ENCODE peak calls at places on chromosomes 4 and X, in nine cellular contexts. U is ovary, V is fibroblast of mammary gland, T is Panc1, J is astrocyte of the spinal cord, H is Peyer's patch, R is fibroblast of lung, D is cardiac fibroblast, O is HCT116. Q is an unnamed sample.

GRCh38 chrX:20361081-20361889 is 94.6 kb upstream of the RPS6KA3 start:
- DNase-seq in U (no peak), V (peak; percentile 65), T (no peak), J (no peak), H (no peak), R (peak; percentile 80), D (peak; percentile 55), O (no peak), Q (peak; percentile 60)

GRCh38 chr4:136985683-136986082 is 546.6 kb downstream of the PCDH18 start:
- DNase-seq in U (no peak), V (no peak), T (no peak), J (no peak), H (no peak), R (no peak), D (no peak), O (no peak), Q (no peak)

GRCh38 chr4:32824321-32824720 is 2104.2 kb downstream of the PCDH7 start:
- DNase-seq in U (no peak), V (peak; percentile 37), T (no peak), J (peak; percentile 39), H (no peak), R (peak; percentile 45), D (peak; percentile 24), O (no peak), Q (peak; percentile 14)

GRCh38 chr4:1792832-1793495 is at the start of gene FGFR3:
- DNase-seq in U (no peak), V (no peak), T (no peak), J (no peak), H (peak; percentile 60), R (peak; percentile 10), D (no peak), O (no peak), Q (peak; percentile 53)

GRCh38 chrX:49884290-49884862 is 5.1 kb downstream of the USP27X start:
- DNase-seq in U (peak; percentile 13), V (peak; percentile 52), T (peak; percentile 38), J (peak; percentile 32), H (peak; percentile 79), R (peak; percentile 16), D (peak; percentile 61), O (peak; percentile 26), Q (no peak)

GRCh38 chr4:152577708-152578421 is 42.0 kb upstream of the FBXW7 start:
- DNase-seq in U (no peak), V (no peak), T (no peak), J (no peak), H (no peak), R (no peak), D (peak; percentile 23), O (no peak), Q (no peak)

GRCh38 chr4:89245459-89245858 is 62.1 kb downstream of the GPRIN3 start:
- DNase-seq in U (no peak), V (no peak), T (no peak), J (no peak), H (no peak), R (no peak), D (no peak), O (no peak), Q (no peak)

GRCh38 chrX:111869639-111870034 is 6.3 kb upstream of the TRPC5OS start:
- DNase-seq in U (no peak), V (peak; percentile 43), T (peak; percentile 27), J (peak; percentile 51), H (no peak), R (peak; percentile 44), D (peak; percentile 47), O (peak; percentile 16), Q (no peak)

GRCh38 chr4:142091085-142091513 is 454.7 kb downstream of the IL15 start:
- DNase-seq in U (peak; percentile 8), V (peak; percentile 100), T (no peak), J (peak; percentile 96), H (no peak), R (peak; percentile 99), D (peak; percentile 100), O (no peak), Q (peak; percentile 93)

GRCh38 chrX:33195698-33196097 is 15.7 kb downstream of the DMD start:
- DNase-seq in U (no peak), V (no peak), T (no peak), J (no peak), H (no peak), R (no peak), D (no peak), O (no peak), Q (no peak)

GRCh38 chr4:94623507-94623906 is 134.2 kb upstream of the BMPR1B start:
- DNase-seq in U (no peak), V (peak; percentile 16), T (no peak), J (no peak), H (no peak), R (no peak), D (no peak), O (no peak), Q (no peak)

GRCh38 chr4:5826437-5827107 is 66.3 kb downstream of the CRMP1 start:
- DNase-seq in U (no peak), V (no peak), T (no peak), J (no peak), H (no peak), R (no peak), D (no peak), O (no peak), Q (no peak)

GRCh38 chr4:164154416-164154815 is 599.5 kb upstream of the SMIM31 start:
- DNase-seq in U (no peak), V (no peak), T (no peak), J (no peak), H (no peak), R (no peak), D (no peak), O (no peak), Q (no peak)

GRCh38 chrX:40096395-40097091 is 1.2 kb downstream of the BCOR start:
- DNase-seq in U (peak; percentile 38), V (no peak), T (no peak), J (peak; percentile 56), H (peak; percentile 76), R (no peak), D (peak; percentile 47), O (no peak), Q (no peak)

GRCh38 chr4:17336524-17336941 is 175.4 kb downstream of the QDPR start:
- DNase-seq in U (no peak), V (no peak), T (no peak), J (peak; percentile 6), H (peak; percentile 68), R (peak; percentile 68), D (no peak), O (peak; percentile 78), Q (no peak)

GRCh38 chr4:119118397-119118796 is 17.2 kb upstream of the MYOZ2 start:
- DNase-seq in U (no peak), V (peak; percentile 90), T (no peak), J (peak; percentile 59), H (no peak), R (peak; percentile 35), D (peak; percentile 37), O (no peak), Q (peak; percentile 18)

GRCh38 chrX:46257451-46257879 is 287.8 kb downstream of the ZNF674 start:
- DNase-seq in U (no peak), V (no peak), T (no peak), J (no peak), H (no peak), R (no peak), D (no peak), O (no peak), Q (no peak)

GRCh38 chr4:22129454-22130075 is 181.0 kb upstream of the KCNIP4 start:
- DNase-seq in U (no peak), V (peak; percentile 65), T (peak; percentile 10), J (peak; percentile 32), H (peak; percentile 63), R (peak; percentile 23), D (peak; percentile 56), O (peak; percentile 7), Q (peak; percentile 9)

GRCh38 chr4:102222838-102223237 is 122.4 kb downstream of the SLC39A8 start:
- DNase-seq in U (no peak), V (no peak), T (no peak), J (no peak), H (no peak), R (no peak), D (no peak), O (no peak), Q (no peak)

GRCh38 chrX:48688531-48689142 is 5.0 kb downstream of the WAS start:
- DNase-seq in U (no peak), V (no peak), T (no peak), J (no peak), H (no peak), R (no peak), D (no peak), O (no peak), Q (no peak)
- H3K4me3 ChIP-seq in U (no peak overlapping the region), V (no peak overlapping the region), T (no peak overlapping the region), J (no peak overlapping the region), H (no peak overlapping the region), R (no peak overlapping the region), D (no peak overlapping the region), O (no peak overlapping the region), Q (no peak overlapping the region)

GRCh38 chr4:174437324-174437723 is 85.0 kb downstream of the HPGD start:
- DNase-seq in U (no peak), V (peak; percentile 95), T (no peak), J (peak; percentile 87), H (no peak), R (peak; percentile 96), D (peak; percentile 13), O (no peak), Q (peak; percentile 33)

GRCh38 chr4:174435981-174436776 is 86.1 kb downstream of the HPGD start:
- DNase-seq in U (no peak), V (no peak), T (no peak), J (no peak), H (no peak), R (no peak), D (no peak), O (no peak), Q (no peak)

GRCh38 chr4:174437756-174438155 is 84.5 kb downstream of the HPGD start:
- DNase-seq in U (no peak), V (no peak), T (no peak), J (no peak), H (no peak), R (no peak), D (no peak), O (no peak), Q (no peak)

GRCh38 chr4:174434455-174434854 is 87.8 kb downstream of the HPGD start:
- DNase-seq in U (no peak), V (no peak), T (no peak), J (no peak), H (no peak), R (peak; percentile 30), D (no peak), O (no peak), Q (no peak)

GRCh38 chr4:174438711-174439110 is 83.6 kb downstream of the HPGD start:
- DNase-seq in U (no peak), V (no peak), T (no peak), J (no peak), H (no peak), R (no peak), D (no peak), O (no peak), Q (no peak)
- TF ChIP-seq CTCF in U (no peak), V (no peak), T (no peak), J (no peak), H (no peak), R (no peak), D (no peak), O (no peak), Q (no peak)

GRCh38 chr4:35493977-35494376 is 750.3 kb downstream of the ARAP2 start:
- DNase-seq in U (no peak), V (no peak), T (no peak), J (no peak), H (no peak), R (no peak), D (no peak), O (no peak), Q (no peak)
- H3K4me3 ChIP-seq in U (no peak overlapping the region), V (no peak overlapping the region), T (no peak overlapping the region), J (no peak overlapping the region), H (no peak overlapping the region), R (no peak overlapping the region), D (no peak overlapping the region), O (no peak overlapping the region), Q (no peak overlapping the region)

GRCh38 chr4:184506527-184507121 is 32.3 kb upstream of the IRF2 start:
- DNase-seq in U (no peak), V (no peak), T (no peak), J (no peak), H (peak; percentile 77), R (no peak), D (peak; percentile 4), O (no peak), Q (peak; percentile 14)
- TF ChIP-seq CTCF in U (no peak), V (no peak), T (peak; percentile 11), J (peak; percentile 19), H (peak; percentile 21), R (no peak), D (peak; percentile 21), O (no peak), Q (no peak)